ENCODE peak calls at places on chromosomes 4 and X, in seven cellular contexts. U is upper lobe of left lung, D is Panc1, P is HepG2, L is GM23338, V is HCT116, G is K562. F is an unnamed sample.

GRCh38 chr4:146159384-146160058 is 16.0 kb upstream of the LSM6 start:
- ATAC-seq in P (no peak), V (no peak), U (no peak), G (no peak), D (no peak), L (no peak), F (no peak)

GRCh38 chrX:49995795-49996455 is 73.5 kb downstream of the CLCN5 start:
- ATAC-seq in U (no peak), D (no peak), L (no peak), G (no peak), V (peak), P (no peak), F (no peak)

GRCh38 chrX:150184487-150184886 is 178.6 kb upstream of the MAMLD1 start:
- ATAC-seq in U (no peak), G (no peak), D (peak), L (no peak), P (no peak), V (no peak), F (no peak)

GRCh38 chr4:125169192-125169591 is 145.6 kb upstream of the FAT4 start:
- ATAC-seq in U (no peak), P (no peak), G (no peak), L (no peak), D (no peak), V (no peak), F (no peak)

GRCh38 chr4:108210989-108211725 is 42.4 kb upstream of the LEF1 start:
- ATAC-seq in L (no peak), U (no peak), V (no peak), D (no peak), P (no peak), G (no peak), F (no peak)

GRCh38 chrX:1551959-1552546 is 15.1 kb upstream of the P2RY8 start:
- ATAC-seq in U (no peak), V (no peak), L (no peak), G (no peak), D (no peak), P (no peak), F (no peak)

GRCh38 chrX:134684956-134685355 is 26.7 kb upstream of the PLAC1 start:
- ATAC-seq in P (no peak), L (no peak), D (no peak), U (no peak), V (no peak), G (no peak), F (no peak)

GRCh38 chrX:12701625-12702024 is 89.6 kb upstream of the PRPS2 start:
- ATAC-seq in U (no peak), D (peak), L (peak), V (peak), P (peak), G (peak), F (peak)

GRCh38 chrX:123860983-123861382 is 1.1 kb downstream of the XIAP start:
- ATAC-seq in G (no peak), L (no peak), U (no peak), V (no peak), P (no peak), D (no peak), F (no peak)

GRCh38 chr4:153538408-153539057 is 72.4 kb downstream of the TMEM131L start:
- ATAC-seq in V (no peak), P (no peak), U (peak), L (no peak), D (no peak), G (no peak), F (peak)

GRCh38 chrX:47574096-47574553 is 8.1 kb upstream of the TIMP1 start:
- ATAC-seq in U (no peak), P (peak), L (peak), V (no peak), G (no peak), D (no peak), F (peak)

GRCh38 chr4:20318011-20318898 is 66.5 kb downstream of the SLIT2 start:
- ATAC-seq in P (no peak), L (no peak), V (no peak), U (no peak), D (no peak), G (no peak), F (no peak)

GRCh38 chr4:184368290-184368689 is 106.1 kb downstream of the IRF2 start:
- ATAC-seq in L (no peak), V (no peak), U (no peak), P (no peak), G (no peak), D (no peak), F (no peak)

GRCh38 chr4:47032405-47033106 is 1.2 kb downstream of the GABRB1 start:
- ATAC-seq in V (no peak), G (peak), P (peak), U (peak), L (peak), D (peak), F (peak)

GRCh38 chr4:6154875-6155274 is 45.5 kb downstream of the JAKMIP1 start:
- ATAC-seq in P (no peak), D (no peak), U (no peak), V (no peak), L (peak), G (no peak), F (no peak)

GRCh38 chr4:177393236-177393635 is 49.0 kb downstream of the AGA start:
- ATAC-seq in G (no peak), P (no peak), U (no peak), D (no peak), L (no peak), V (no peak), F (no peak)

GRCh38 chr4:139659735-139660424 is 5.7 kb upstream of the MGST2 start:
- ATAC-seq in U (no peak), P (no peak), G (no peak), D (no peak), V (no peak), L (no peak), F (no peak)

GRCh38 chr4:25773358-25773757 is 89.4 kb downstream of the SEL1L3 start:
- ATAC-seq in V (no peak), D (no peak), U (no peak), P (no peak), G (no peak), L (peak), F (no peak)

GRCh38 chr4:16663722-16664121 is 234.7 kb downstream of the LDB2 start:
- ATAC-seq in L (no peak), G (no peak), D (no peak), V (no peak), P (no peak), U (no peak), F (peak)

GRCh38 chr4:118869808-118870342 is 18.8 kb upstream of the SYNPO2 start:
- ATAC-seq in P (no peak), U (no peak), L (peak), D (no peak), V (no peak), G (no peak), F (no peak)

GRCh38 chrX:112085149-112085548 is 2.6 kb upstream of the TRPC5 start:
- ATAC-seq in L (no peak), G (no peak), U (no peak), D (no peak), P (no peak), V (no peak), F (no peak)

GRCh38 chr4:186726150-186726439 is 2.4 kb upstream of the FAT1 start:
- ATAC-seq in P (peak), V (peak), U (no peak), L (no peak), D (peak), G (peak), F (peak)

GRCh38 chr4:88985088-88985779 is 71.8 kb downstream of the FAM13A start:
- ATAC-seq in L (no peak), U (no peak), P (no peak), G (no peak), D (no peak), V (no peak), F (peak)

GRCh38 chr4:77880784-77881183 is 18.2 kb downstream of the MRPL1 start:
- ATAC-seq in L (no peak), G (no peak), V (no peak), P (no peak), D (no peak), U (no peak), F (no peak)

GRCh38 chr4:47791978-47792377 is 45.9 kb downstream of the CORIN start:
- ATAC-seq in L (no peak), D (no peak), U (no peak), P (no peak), V (no peak), G (no peak), F (no peak)

GRCh38 chr4:38232741-38233140 is 272.5 kb downstream of the PTTG2 start:
- ATAC-seq in U (no peak), G (no peak), L (no peak), P (no peak), V (no peak), D (no peak), F (no peak)

GRCh38 chrX:102650903-102651241 is 411 bp upstream of the GPRASP1 start:
- ATAC-seq in G (no peak), L (no peak), P (no peak), U (no peak), D (peak), V (no peak), F (peak)

GRCh38 chr4:129037093-129037492 is 56.2 kb downstream of the SCLT1 start:
- ATAC-seq in V (no peak), P (no peak), D (no peak), U (no peak), L (no peak), G (no peak), F (no peak)

GRCh38 chr4:76300012-76300411 is 6.5 kb upstream of the STBD1 start:
- ATAC-seq in D (no peak), L (no peak), G (no peak), V (no peak), U (no peak), P (no peak), F (no peak)

GRCh38 chr4:19748911-19749473 is 502.7 kb upstream of the SLIT2 start:
- ATAC-seq in D (peak), U (peak), G (no peak), L (no peak), P (no peak), V (no peak), F (peak)

GRCh38 chr4:81828991-81829390 is 357.3 kb upstream of the RASGEF1B start:
- ATAC-seq in V (no peak), P (no peak), U (no peak), D (no peak), G (no peak), L (no peak), F (no peak)

GRCh38 chr4:141580523-141580922 is 55.9 kb upstream of the IL15 start:
- ATAC-seq in P (no peak), U (no peak), G (no peak), L (no peak), D (no peak), V (no peak), F (no peak)

GRCh38 chr4:148373093-148373492 is 69.1 kb downstream of the NR3C2 start:
- ATAC-seq in V (no peak), L (no peak), G (no peak), P (no peak), U (no peak), D (no peak), F (no peak)

GRCh38 chr4:39348371-39349265 is 17.5 kb downstream of the RFC1 start:
- ATAC-seq in D (no peak), L (no peak), P (peak), G (peak), U (no peak), V (no peak), F (no peak)

GRCh38 chr4:39354178-39354503 is 12.0 kb downstream of the RFC1 start:
- ATAC-seq in P (no peak), U (no peak), G (peak), V (no peak), L (no peak), D (no peak), F (peak)

GRCh38 chr4:39349326-39349725 is 16.8 kb downstream of the RFC1 start:
- ATAC-seq in D (no peak), L (no peak), G (peak), V (no peak), P (no peak), U (no peak), F (no peak)

GRCh38 chr4:39357002-39357401 is 9.2 kb downstream of the RFC1 start:
- ATAC-seq in L (no peak), V (no peak), U (no peak), G (peak), P (no peak), D (no peak), F (no peak)

GRCh38 chr4:39353478-39354177 is 12.5 kb downstream of the RFC1 start:
- ATAC-seq in V (no peak), U (peak), D (peak), P (no peak), L (no peak), G (peak), F (peak)
- TF ChIP-seq POLR2AphosphoS5 in V (no peak), U (no peak), D (no peak), P (no peak), L (no peak), G (no peak), F (no peak)

GRCh38 chrX:115348440-115349225 is 59.1 kb downstream of the LUZP4 start:
- ATAC-seq in D (no peak), U (no peak), P (no peak), L (no peak), V (no peak), G (no peak), F (no peak)

GRCh38 chrX:115339441-115340025 is 50.0 kb downstream of the LUZP4 start:
- ATAC-seq in V (no peak), D (no peak), P (no peak), G (no peak), L (no peak), U (no peak), F (peak)

GRCh38 chrX:115345654-115346014 is 56.1 kb downstream of the LUZP4 start:
- ATAC-seq in P (peak), D (no peak), G (no peak), L (no peak), U (peak), V (no peak), F (peak)

GRCh38 chrX:115341421-115341820 is 51.9 kb downstream of the LUZP4 start:
- ATAC-seq in U (no peak), D (no peak), L (no peak), V (no peak), P (no peak), G (no peak), F (no peak)

DNA sequence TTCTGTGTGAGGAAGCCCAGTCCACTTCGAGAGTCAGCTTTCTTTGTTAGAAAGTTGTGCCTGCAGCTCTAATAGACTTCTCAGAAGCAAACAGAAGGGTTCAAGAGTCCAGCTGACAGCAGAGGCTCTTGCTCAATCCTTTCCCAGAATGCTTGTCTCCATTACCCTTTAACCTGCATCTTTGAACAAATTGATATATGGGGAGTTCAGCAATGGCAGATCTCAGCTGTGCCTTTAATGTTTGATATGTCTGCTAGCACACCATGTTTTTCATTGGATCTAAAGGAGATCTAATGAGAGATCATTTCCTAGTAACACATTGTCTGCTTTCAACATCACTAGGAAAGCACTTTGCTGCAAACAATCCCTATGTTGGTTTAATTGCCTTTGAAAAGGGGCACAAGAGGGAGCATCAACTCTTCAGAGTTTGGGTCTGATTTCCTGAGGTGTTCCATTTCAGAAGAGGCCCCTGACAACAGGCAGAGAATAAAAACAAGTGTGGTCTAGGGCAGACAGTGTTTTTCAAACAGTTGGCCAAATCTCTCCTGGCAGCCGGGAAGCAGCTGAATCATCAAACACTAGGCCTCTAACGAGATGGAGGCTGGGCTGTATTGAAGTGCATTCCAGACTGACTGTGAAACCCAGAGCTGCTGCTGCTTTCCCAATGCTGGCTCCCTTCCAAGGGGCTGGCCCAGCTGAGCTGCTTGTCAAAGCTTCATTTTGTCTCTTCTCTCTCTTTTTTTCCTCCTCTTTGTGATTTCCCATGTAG is 55.6 kb downstream of the LUZP4 start:
- ATAC-seq in V (peak), L (peak), P (peak), U (peak), D (peak), G (no peak), F (peak)
- TF ChIP-seq POLR2AphosphoS5 in V (no peak), L (no peak), P (peak), U (peak), D (no peak), G (no peak), F (peak)

GRCh38 chrX:45750639-45751038 is 550.0 kb upstream of the DIPK2B start:
- ATAC-seq in V (no peak), L (no peak), U (peak), G (no peak), P (no peak), D (no peak), F (peak)

GRCh38 chrX:45751156-45751555 is 550.5 kb upstream of the DIPK2B start:
- ATAC-seq in U (no peak), D (no peak), V (no peak), G (no peak), L (no peak), P (no peak), F (no peak)

GRCh38 chrX:45747905-45748304 is 547.2 kb upstream of the DIPK2B start:
- ATAC-seq in U (peak), G (no peak), D (no peak), L (no peak), V (no peak), P (no peak), F (no peak)

GRCh38 chrX:45749375-45749774 is 548.7 kb upstream of the DIPK2B start:
- ATAC-seq in P (no peak), U (no peak), D (peak), L (no peak), G (no peak), V (no peak), F (no peak)

DNA sequence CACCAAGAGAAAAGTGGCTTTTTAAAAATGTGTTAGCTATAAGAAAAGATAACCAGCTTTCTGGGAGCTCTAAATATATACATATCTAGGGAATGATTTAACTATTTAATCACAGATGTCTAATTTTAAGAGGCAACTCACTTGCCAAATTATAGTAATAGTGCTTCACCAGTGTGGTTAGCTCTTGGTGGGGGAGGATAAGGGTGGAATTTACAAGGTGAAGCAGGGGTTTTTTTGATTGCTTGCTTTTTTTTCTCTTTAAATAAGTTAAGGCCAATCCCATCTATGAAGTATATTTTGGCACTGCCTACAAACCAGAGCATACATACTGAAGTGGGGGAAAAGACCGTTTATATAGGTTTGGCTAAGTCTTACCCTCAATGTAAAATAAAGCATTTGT is 547.8 kb upstream of the DIPK2B start:
- ATAC-seq in V (no peak), P (no peak), D (no peak), U (no peak), L (no peak), G (no peak), F (no peak)
- TF ChIP-seq POLR2AphosphoS5 in V (peak), P (no peak), D (no peak), U (no peak), L (no peak), G (no peak), F (no peak)

GRCh38 chrX:144681501-144681900 is 565.8 kb upstream of the SPANXN1 start:
- ATAC-seq in U (no peak), L (no peak), P (no peak), G (no peak), V (no peak), D (peak), F (no peak)
- TF ChIP-seq POLR2AphosphoS5 in U (no peak), L (no peak), P (no peak), G (no peak), V (no peak), D (no peak), F (no peak)

GRCh38 chr4:161134795-161135194 is 1029.0 kb downstream of the FSTL5 start:
- ATAC-seq in P (no peak), D (no peak), U (no peak), L (no peak), V (no peak), G (no peak), F (no peak)

GRCh38 chr4:161133877-161134276 is 1029.9 kb downstream of the FSTL5 start:
- ATAC-seq in P (no peak), V (no peak), L (no peak), G (no peak), U (no peak), D (no peak), F (no peak)

GRCh38 chr4:161132715-161133425 is 1030.9 kb downstream of the FSTL5 start:
- ATAC-seq in V (no peak), P (no peak), G (no peak), D (no peak), U (no peak), L (no peak), F (no peak)
- TF ChIP-seq POLR2AphosphoS5 in V (no peak), P (no peak), G (no peak), D (no peak), U (no peak), L (no peak), F (no peak)

F was measured in gastroesophageal sphincter.